ENCODE peak calls at places on chromosome 2, in four cellular contexts. A is stimulated activated CD4-positive, alpha-beta T cell treated with anti-CD3 and anti-CD28 coated beads, Interleukin-15, amount 100 ng/mL, for 24 hours; L is osteocyte; O is activated CD8-positive, alpha-beta T cell treated with anti-CD3 and anti-CD28 coated beads, Interleukin-2, amount 10 ng/mL, durations not matched to agents 7 days and 5 days. F is an unnamed sample.
A peak's percentile ranks its signal among the peaks of the same experiment; 100 is the strongest.

GRCh38 chr2:176852667-176853066 is 359.9 kb upstream of the HNRNPA3 start:
- DNase-seq in A (no peak), L (no peak), O (peak; percentile 81), F (no peak)

GRCh38 chr2:12330916-12331315 is 385.8 kb upstream of the TRIB2 start:
- DNase-seq in A (no peak), L (no peak), O (no peak), F (no peak)

GRCh38 chr2:60882971-60883753 is 1.8 kb downstream of the REL start:
- DNase-seq in A (peak; percentile 19), L (no peak), O (peak; percentile 47), F (no peak)

GRCh38 chr2:9473985-9474360 is 378 bp upstream of the IAH1 start:
- DNase-seq in A (peak; percentile 71), L (no peak), O (peak; percentile 74), F (peak; percentile 54)

GRCh38 chr2:25177369-25177641 is 8.9 kb upstream of the POMC start:
- DNase-seq in A (no peak), L (no peak), O (no peak), F (no peak)

GRCh38 chr2:205770557-205770956 is 88.3 kb downstream of the NRP2 start:
- DNase-seq in A (no peak), L (no peak), O (no peak), F (no peak)

GRCh38 chr2:173327421-173327820 is 27.3 kb upstream of the CDCA7 start:
- DNase-seq in A (no peak), L (no peak), O (no peak), F (no peak)

GRCh38 chr2:189022002-189022401 is 47.8 kb downstream of the COL3A1 start:
- DNase-seq in A (no peak), L (no peak), O (no peak), F (no peak)

GRCh38 chr2:109350526-109350925 is 221.5 kb downstream of the SH3RF3 start:
- DNase-seq in A (no peak), L (peak; percentile 51), O (no peak), F (no peak)

GRCh38 chr2:209663149-209663548 is 108.5 kb upstream of the UNC80 start:
- DNase-seq in A (no peak), L (no peak), O (no peak), F (peak; percentile 52)

GRCh38 chr2:101518470-101519172 is 43.7 kb upstream of the RFX8 start:
- DNase-seq in A (no peak), L (no peak), O (no peak), F (peak; percentile 33)

GRCh38 chr2:226031078-226031937 is 631.8 kb downstream of the NYAP2 start:
- DNase-seq in A (peak; percentile 63), L (peak; percentile 86), O (no peak), F (peak; percentile 79)

GRCh38 chr2:14817848-14818247 is 185.3 kb downstream of the LRATD1 start:
- DNase-seq in A (no peak), L (no peak), O (no peak), F (no peak)

GRCh38 chr2:204654679-204655078 is 109.4 kb downstream of the PARD3B start:
- DNase-seq in A (no peak), L (no peak), O (no peak), F (no peak)

GRCh38 chr2:69122271-69122670 is 109.3 kb downstream of the ANTXR1 start:
- DNase-seq in A (no peak), L (no peak), O (no peak), F (no peak)

GRCh38 chr2:176650101-176650500 is 380.9 kb downstream of the MTX2 start:
- DNase-seq in A (no peak), L (no peak), O (no peak), F (no peak)

GRCh38 chr2:8248623-8248957 is 433.3 kb upstream of the ID2 start:
- DNase-seq in A (no peak), L (no peak), O (no peak), F (no peak)

GRCh38 chr2:30385327-30385726 is 61.7 kb upstream of the LCLAT1 start:
- DNase-seq in A (no peak), L (no peak), O (no peak), F (no peak)

GRCh38 chr2:196955036-196955435 is 28.5 kb upstream of the PGAP1 start:
- DNase-seq in A (no peak), L (no peak), O (no peak), F (no peak)

GRCh38 chr2:234676859-234677450 is 180.1 kb upstream of the ARL4C start:
- DNase-seq in A (no peak), L (peak; percentile 40), O (no peak), F (no peak)

GRCh38 chr2:153059338-153060052 is 341.1 kb downstream of the ARL6IP6 start:
- DNase-seq in A (no peak), L (no peak), O (no peak), F (no peak)

GRCh38 chr2:200788129-200788718 is 23.5 kb upstream of the BZW1 start:
- DNase-seq in A (no peak), L (no peak), O (no peak), F (no peak)

GRCh38 chr2:100819365-100820345 is at the start of gene NPAS2:
- DNase-seq in A (peak; percentile 50), L (no peak), O (peak; percentile 48), F (peak; percentile 50)

GRCh38 chr2:234998404-234999211 is 46.8 kb downstream of the SH3BP4 start:
- DNase-seq in A (no peak), L (no peak), O (no peak), F (no peak)

GRCh38 chr2:215793747-215794595 is 219.4 kb downstream of the MREG start:
- DNase-seq in A (peak; percentile 65), L (no peak), O (no peak), F (no peak)

GRCh38 chr2:66833036-66833435 is 398.1 kb downstream of the MEIS1 start:
- DNase-seq in A (no peak), L (no peak), O (no peak), F (no peak)

GRCh38 chr2:163210430-163210918 is 371.9 kb upstream of the KCNH7 start:
- DNase-seq in A (no peak), L (no peak), O (no peak), F (no peak)

GRCh38 chr2:121343191-121343590 is 58.2 kb upstream of the TFCP2L1 start:
- DNase-seq in A (no peak), L (no peak), O (no peak), F (no peak)

GRCh38 chr2:98744595-98744994 is 13.7 kb upstream of the MGAT4A start:
- DNase-seq in A (no peak), L (no peak), O (no peak), F (no peak)

GRCh38 chr2:228771306-228771705 is 499.8 kb downstream of the PID1 start:
- DNase-seq in A (no peak), L (no peak), O (no peak), F (no peak)

GRCh38 chr2:62660087-62660486 is 45.4 kb upstream of the EHBP1 start:
- DNase-seq in A (no peak), L (no peak), O (no peak), F (no peak)

GRCh38 chr2:127592761-127593227 is 53.2 kb upstream of the GPR17 start:
- DNase-seq in A (no peak), L (peak; percentile 83), O (no peak), F (no peak)

GRCh38 chr2:194985258-194985657 is 671.8 kb upstream of the SLC39A10 start:
- DNase-seq in A (no peak), L (no peak), O (no peak), F (no peak)

GRCh38 chr2:38474833-38475566 is 97.9 kb upstream of the ATL2 start:
- DNase-seq in A (peak; percentile 39), L (no peak), O (no peak), F (no peak)

GRCh38 chr2:136118819-136119716 is 1.1 kb upstream of the CXCR4 start:
- DNase-seq in A (peak; percentile 80), L (no peak), O (peak; percentile 94), F (peak; percentile 86)

GRCh38 chr2:143623270-143623669 is 494.1 kb downstream of the ARHGAP15 start:
- DNase-seq in A (no peak), L (no peak), O (no peak), F (no peak)

F was measured in glutamatergic neuron.